ENCODE peak calls at places on chromosomes 2 and 18, in nine cellular contexts. T, A, W, H, U, R, C, K and X are unnamed samples.

GRCh38 chr2:59585657-59586056 is 967.8 kb downstream of the BCL11A start:
- DNase-seq in T (no peak), A (no peak), W (no peak), H (no peak), U (peak), R (no peak), C (no peak), K (no peak), X (no peak)

GRCh38 chr2:27085670-27086089 is 892 bp upstream of the KHK start:
- DNase-seq in T (peak), A (peak), W (peak), H (peak), U (no peak), R (peak), C (peak), K (no peak), X (peak)

GRCh38 chr18:10588975-10589374 is 63.1 kb downstream of the NAPG start:
- DNase-seq in T (no peak), A (no peak), W (no peak), H (no peak), U (no peak), R (peak), C (no peak), K (no peak), X (no peak)

GRCh38 chr18:77851798-77852197 is 602.1 kb downstream of the GALR1 start:
- DNase-seq in T (no peak), A (no peak), W (no peak), H (no peak), U (no peak), R (no peak), C (no peak), K (no peak), X (no peak)

GRCh38 chr2:143942486-143942885 is 577.4 kb downstream of the ZEB2 start:
- DNase-seq in T (no peak), A (no peak), W (no peak), H (no peak), U (no peak), R (no peak), C (no peak), K (no peak), X (no peak)

GRCh38 chr2:227853204-227853629 is 18.2 kb upstream of the DAW1 start:
- DNase-seq in T (peak), A (no peak), W (no peak), H (no peak), U (no peak), R (no peak), C (no peak), K (no peak), X (no peak)

GRCh38 chr2:44740678-44741077 is 200.8 kb upstream of the SIX3 start:
- DNase-seq in T (no peak), A (no peak), W (no peak), H (no peak), U (no peak), R (no peak), C (no peak), K (no peak), X (no peak)

GRCh38 chr2:215652432-215652831 is 216.6 kb upstream of the FN1 start:
- DNase-seq in T (peak), A (no peak), W (no peak), H (no peak), U (no peak), R (no peak), C (no peak), K (no peak), X (no peak)

GRCh38 chr18:10010611-10011015 is 96.8 kb downstream of the VAPA start:
- DNase-seq in T (peak), A (peak), W (no peak), H (peak), U (no peak), R (peak), C (peak), K (no peak), X (peak)

GRCh38 chr2:120720176-120720575 is 15.5 kb upstream of the GLI2 start:
- DNase-seq in T (no peak), A (no peak), W (no peak), H (no peak), U (no peak), R (no peak), C (no peak), K (no peak), X (peak)

GRCh38 chr2:241637233-241638062 is at the start of gene ATG4B:
- DNase-seq in T (peak), A (peak), W (peak), H (peak), U (peak), R (peak), C (peak), K (peak), X (peak)

GRCh38 chr2:20525041-20526035 is 78.5 kb downstream of the RHOB start:
- DNase-seq in T (peak), A (peak), W (no peak), H (peak), U (peak), R (peak), C (no peak), K (no peak), X (peak)

GRCh38 chr2:45237850-45238542 is 228.7 kb upstream of the SIX2 start:
- DNase-seq in T (peak), A (no peak), W (no peak), H (no peak), U (no peak), R (peak), C (no peak), K (no peak), X (peak)

GRCh38 chr2:55862673-55863390 is 60.8 kb downstream of the EFEMP1 start:
- DNase-seq in T (peak), A (peak), W (no peak), H (peak), U (no peak), R (no peak), C (no peak), K (no peak), X (no peak)

GRCh38 chr2:106137944-106138903 is 55.9 kb downstream of the UXS1 start:
- DNase-seq in T (no peak), A (peak), W (no peak), H (peak), U (no peak), R (no peak), C (no peak), K (peak), X (no peak)

GRCh38 chr18:59446012-59446411 is 86.9 kb upstream of the LMAN1 start:
- DNase-seq in T (peak), A (no peak), W (no peak), H (no peak), U (no peak), R (no peak), C (no peak), K (no peak), X (no peak)

GRCh38 chr2:234308814-234309195 is 188.1 kb downstream of the ARL4C start:
- DNase-seq in T (no peak), A (peak), W (no peak), H (peak), U (no peak), R (no peak), C (peak), K (peak), X (no peak)

GRCh38 chr18:44651918-44652317 is 28.8 kb upstream of the SETBP1 start:
- DNase-seq in T (peak), A (no peak), W (no peak), H (no peak), U (no peak), R (no peak), C (no peak), K (no peak), X (peak)

GRCh38 chr18:79241755-79242154 is 154.0 kb upstream of the NFATC1 start:
- DNase-seq in T (no peak), A (no peak), W (no peak), H (no peak), U (peak), R (no peak), C (no peak), K (no peak), X (no peak)

GRCh38 chr2:189851174-189851826 is 67.0 kb downstream of the PMS1 start:
- DNase-seq in T (no peak), A (no peak), W (no peak), H (no peak), U (no peak), R (no peak), C (no peak), K (no peak), X (no peak)

GRCh38 chr2:3405308-3405707 is 25.8 kb downstream of the TRAPPC12 start:
- DNase-seq in T (no peak), A (no peak), W (no peak), H (no peak), U (no peak), R (no peak), C (no peak), K (no peak), X (no peak)